ENCODE peak calls at places on chromosomes 2 and 18, in eight cellular contexts. T, O, V, B, D, G, Y and L are unnamed samples.

GRCh38 chr2:226799976-226800940 is 638 bp upstream of the IRS1 start:
- DNase-seq in T (no peak), O (peak), V (no peak), B (peak), D (peak), G (no peak), Y (no peak), L (peak)

GRCh38 chr2:134333646-134334189 is 79.8 kb downstream of the MGAT5 start:
- DNase-seq in T (no peak), O (no peak), V (no peak), B (no peak), D (no peak), G (no peak), Y (no peak), L (no peak)

GRCh38 chr2:123245156-123245555 is 779.9 kb upstream of the CNTNAP5 start:
- DNase-seq in T (no peak), O (no peak), V (no peak), B (no peak), D (no peak), G (no peak), Y (no peak), L (no peak)

GRCh38 chr2:25879133-25879730 is 945 bp upstream of the ASXL2 start:
- DNase-seq in T (no peak), O (peak), V (no peak), B (no peak), D (peak), G (no peak), Y (no peak), L (no peak)

GRCh38 chr2:71807969-71808451 is 339.7 kb downstream of the CYP26B1 start:
- DNase-seq in T (no peak), O (no peak), V (no peak), B (no peak), D (no peak), G (no peak), Y (no peak), L (no peak)

GRCh38 chr2:109304731-109305470 is 175.9 kb downstream of the SH3RF3 start:
- DNase-seq in T (no peak), O (no peak), V (no peak), B (no peak), D (no peak), G (no peak), Y (no peak), L (no peak)

GRCh38 chr18:3402962-3403585 is 46.9 kb upstream of the TGIF1 start:
- DNase-seq in T (no peak), O (peak), V (no peak), B (peak), D (no peak), G (no peak), Y (no peak), L (no peak)

GRCh38 chr2:224271854-224272620 is 129.9 kb downstream of the FAM124B start:
- DNase-seq in T (no peak), O (no peak), V (no peak), B (no peak), D (peak), G (no peak), Y (no peak), L (no peak)

GRCh38 chr18:48733854-48734253 is 195.0 kb downstream of the CTIF start:
- DNase-seq in T (no peak), O (no peak), V (no peak), B (no peak), D (no peak), G (no peak), Y (no peak), L (no peak)

GRCh38 chr2:166494140-166494544 is at the start of gene SCN7A:
- DNase-seq in T (peak), O (no peak), V (no peak), B (peak), D (no peak), G (peak), Y (peak), L (no peak)

GRCh38 chr2:75751824-75752468 is 41.2 kb upstream of the GCFC2 start:
- DNase-seq in T (no peak), O (no peak), V (no peak), B (no peak), D (no peak), G (no peak), Y (no peak), L (no peak)

GRCh38 chr2:17752892-17753802 is 463 bp downstream of the SMC6 start:
- DNase-seq in T (peak), O (peak), V (no peak), B (peak), D (peak), G (no peak), Y (peak), L (peak)

GRCh38 chr2:196729418-196729817 is 70.1 kb downstream of the GTF3C3 start:
- DNase-seq in T (no peak), O (no peak), V (no peak), B (no peak), D (peak), G (no peak), Y (no peak), L (no peak)

GRCh38 chr2:204667990-204668389 is 122.7 kb downstream of the PARD3B start:
- DNase-seq in T (no peak), O (no peak), V (no peak), B (no peak), D (no peak), G (no peak), Y (no peak), L (no peak)

GRCh38 chr2:31277621-31278020 is 43.7 kb downstream of the EHD3 start:
- DNase-seq in T (no peak), O (no peak), V (no peak), B (no peak), D (no peak), G (no peak), Y (no peak), L (no peak)

GRCh38 chr2:9744256-9745004 is 98.8 kb upstream of the TAF1B start:
- DNase-seq in T (no peak), O (no peak), V (no peak), B (peak), D (no peak), G (no peak), Y (no peak), L (no peak)

GRCh38 chr18:77071711-77072292 is 60.8 kb downstream of the MBP start:
- DNase-seq in T (no peak), O (peak), V (no peak), B (no peak), D (no peak), G (no peak), Y (no peak), L (no peak)

GRCh38 chr2:170651603-170652002 is 63.5 kb upstream of the SP5 start:
- DNase-seq in T (no peak), O (no peak), V (no peak), B (no peak), D (no peak), G (no peak), Y (peak), L (no peak)

GRCh38 chr2:233627331-233628025 is 8.8 kb upstream of the UGT1A10 start:
- DNase-seq in T (no peak), O (no peak), V (no peak), B (no peak), D (no peak), G (no peak), Y (no peak), L (no peak)

GRCh38 chr2:100242891-100243670 is 79.2 kb downstream of the LONRF2 start:
- DNase-seq in T (peak), O (peak), V (peak), B (peak), D (peak), G (no peak), Y (peak), L (peak)

GRCh38 chr2:67394734-67395133 is 2.4 kb upstream of the ETAA1 start:
- DNase-seq in T (no peak), O (peak), V (no peak), B (no peak), D (no peak), G (no peak), Y (no peak), L (no peak)

GRCh38 chr2:164697688-164698290 is 76.5 kb upstream of the GRB14 start:
- DNase-seq in T (no peak), O (peak), V (peak), B (peak), D (peak), G (no peak), Y (no peak), L (peak)

GRCh38 chr2:47056374-47056773 is 98.7 kb downstream of the STPG4 start:
- DNase-seq in T (no peak), O (no peak), V (no peak), B (peak), D (no peak), G (no peak), Y (no peak), L (no peak)

GRCh38 chr2:144367030-144367429 is 152.9 kb downstream of the ZEB2 start:
- DNase-seq in T (no peak), O (no peak), V (no peak), B (no peak), D (no peak), G (no peak), Y (no peak), L (no peak)

GRCh38 chr2:144361742-144362141 is 158.2 kb downstream of the ZEB2 start:
- DNase-seq in T (no peak), O (no peak), V (no peak), B (no peak), D (no peak), G (no peak), Y (no peak), L (no peak)

GRCh38 chr2:144369416-144369815 is 150.5 kb downstream of the ZEB2 start:
- DNase-seq in T (no peak), O (no peak), V (no peak), B (no peak), D (no peak), G (no peak), Y (no peak), L (no peak)

GRCh38 chr2:144362401-144362800 is 157.5 kb downstream of the ZEB2 start:
- DNase-seq in T (no peak), O (peak), V (no peak), B (no peak), D (no peak), G (no peak), Y (no peak), L (no peak)

DNA sequence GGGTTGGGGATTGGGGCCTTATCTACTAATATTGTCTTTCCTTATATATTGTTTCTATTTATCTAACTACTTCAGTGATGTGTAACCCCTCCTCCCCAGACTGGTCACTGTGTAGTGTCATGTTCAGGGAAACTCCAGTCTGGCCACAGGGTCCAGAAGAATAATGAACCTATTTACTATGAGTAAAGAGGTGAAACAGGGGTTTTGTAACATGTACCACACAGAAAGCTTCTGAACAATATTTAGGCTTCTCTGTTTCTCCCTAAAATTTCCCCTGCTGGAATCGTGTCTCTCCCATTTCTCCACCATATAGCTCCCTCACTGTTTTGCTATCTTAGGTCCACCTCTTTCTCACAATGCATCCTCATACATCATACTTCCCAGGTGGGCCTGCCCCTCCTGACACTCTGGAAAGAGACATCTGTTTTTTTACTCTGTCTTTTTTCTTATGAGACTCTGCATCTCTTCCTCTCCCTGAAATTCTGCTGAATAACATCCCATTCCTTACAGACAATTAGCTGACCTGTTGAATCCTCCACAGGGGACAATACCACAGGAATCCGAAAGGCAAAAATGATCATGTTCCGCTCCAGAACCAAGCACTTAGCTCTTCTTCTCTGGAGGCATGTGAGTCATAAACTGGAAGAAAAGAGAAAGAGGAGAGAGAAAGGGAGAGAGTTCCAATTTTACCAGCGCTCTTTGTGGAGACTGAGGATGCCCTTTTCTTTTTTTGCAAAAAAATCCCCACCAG is 154.8 kb downstream of the ZEB2 start:
- DNase-seq in T (no peak), O (no peak), V (no peak), B (no peak), D (no peak), G (no peak), Y (peak), L (no peak)
- TF ChIP-seq MAX in T (no peak), O (no peak), V (no peak), B (no peak), D (no peak), G (no peak), Y (no peak), L (no peak)

DNA sequence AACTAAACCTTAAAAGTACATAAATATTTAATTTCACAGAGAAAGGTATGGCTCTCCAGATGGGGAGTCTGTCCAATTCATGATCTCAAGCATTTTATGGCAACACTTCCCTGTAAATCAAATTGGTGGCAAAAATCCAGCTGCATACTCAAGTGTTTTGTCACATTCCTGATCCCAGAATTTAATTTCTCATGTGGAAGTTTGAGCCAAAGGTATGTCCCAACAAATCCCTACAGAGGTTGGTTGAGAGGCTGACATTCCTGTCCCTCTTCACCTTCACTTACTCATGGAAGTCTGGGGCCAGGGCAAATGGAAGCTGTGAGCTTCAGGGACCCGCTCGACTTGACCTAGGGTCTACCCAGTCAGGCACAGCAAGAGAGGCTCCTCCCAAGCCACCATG is 17.7 kb downstream of the KLF7 start:
- DNase-seq in T (no peak), O (no peak), V (no peak), B (no peak), D (no peak), G (no peak), Y (no peak), L (no peak)
- TF ChIP-seq MAX in T (no peak), O (no peak), V (no peak), B (no peak), D (no peak), G (no peak), Y (no peak), L (no peak)

DNA sequence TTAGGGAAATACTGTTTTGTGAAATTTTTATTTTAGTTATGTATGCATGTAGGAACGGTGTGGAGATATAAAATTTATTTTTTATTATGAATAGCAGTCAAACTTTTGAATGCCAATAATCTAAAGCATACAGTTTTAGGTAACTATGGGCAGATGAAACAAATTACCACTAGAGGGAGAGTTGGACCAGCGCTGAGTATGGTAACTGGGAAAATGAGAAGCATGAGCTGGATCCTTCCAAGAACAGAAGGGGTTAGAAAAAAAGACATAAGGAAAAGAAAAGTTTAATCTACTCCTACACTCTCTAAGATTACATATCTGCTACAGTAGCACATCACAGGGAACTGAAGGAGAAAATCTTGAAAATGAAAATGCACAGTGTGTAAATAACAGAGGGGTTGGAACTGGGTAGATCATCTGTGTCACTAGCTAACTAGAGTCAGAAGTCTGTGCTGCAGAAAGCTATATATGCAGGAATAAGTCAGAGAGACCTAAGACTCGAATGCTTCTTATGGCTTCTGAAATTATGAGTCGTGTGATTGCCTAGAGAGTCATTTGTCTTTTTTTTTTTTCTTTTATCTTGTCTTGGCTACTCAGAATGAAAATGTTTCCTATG is 15.6 kb downstream of the REG3G start:
- DNase-seq in T (no peak), O (peak), V (no peak), B (peak), D (peak), G (no peak), Y (peak), L (peak)
- TF ChIP-seq MAX in T (no peak), O (no peak), V (no peak), B (no peak), D (no peak), G (no peak), Y (no peak), L (no peak)

GRCh38 chr2:212536385-212537310 is 2.0 kb downstream of the ERBB4 start:
- DNase-seq in T (peak), O (no peak), V (no peak), B (peak), D (no peak), G (no peak), Y (no peak), L (no peak)
- TF ChIP-seq MAX in T (no peak), O (no peak), V (no peak), B (no peak), D (no peak), G (peak), Y (no peak), L (no peak)